ENCODE peak calls at places on chromosome 14, in nine cellular contexts. G is cardiac muscle cell, P is Peyer's patch, U is WERI-Rb-1, L is AG04450, H is uterus, I is psoas muscle, E is left ventricle myocardium inferior, M is stomach. T is an unnamed sample.

GRCh38 chr14:48333221-48333910 is 658.0 kb upstream of the MDGA2 start:
- DNase-seq in P (no peak), M (no peak), E (no peak), U (no peak), L (no peak), I (no peak), H (no peak), G (no peak), T (no peak)

GRCh38 chr14:36091096-36091495 is 85.4 kb downstream of the PTCSC3 start:
- DNase-seq in L (peak; percentile 68), M (peak; percentile 47), H (no peak), U (no peak), I (no peak), G (peak; percentile 28), P (peak; percentile 50), E (no peak), T (peak; percentile 55)

GRCh38 chr14:31283568-31284252 is 76.1 kb upstream of the HECTD1 start:
- DNase-seq in L (no peak), U (no peak), H (no peak), G (no peak), I (no peak), P (no peak), M (no peak), E (no peak), T (no peak)

GRCh38 chr14:50351016-50351415 is 38.9 kb downstream of the DMAC2L start:
- DNase-seq in L (no peak), I (no peak), G (no peak), P (no peak), U (no peak), H (no peak), E (no peak), M (no peak), T (no peak)

GRCh38 chr14:86652512-86652911 is 1122.6 kb downstream of the FLRT2 start:
- DNase-seq in E (no peak), U (no peak), L (no peak), H (no peak), G (no peak), M (no peak), I (no peak), P (no peak), T (no peak)

GRCh38 chr14:92409069-92409468 is 86.1 kb downstream of the SLC24A4 start:
- DNase-seq in L (no peak), I (peak; percentile 66), G (peak; percentile 83), M (no peak), E (peak; percentile 22), H (no peak), U (no peak), P (no peak), T (no peak)

GRCh38 chr14:84323963-84324362 is 1206.0 kb upstream of the FLRT2 start:
- DNase-seq in I (no peak), P (no peak), L (no peak), U (no peak), G (peak; percentile 75), E (no peak), M (no peak), H (no peak), T (no peak)

GRCh38 chr14:104253223-104253822 is 114.9 kb downstream of the KIF26A start:
- DNase-seq in L (no peak), U (no peak), G (no peak), M (no peak), E (no peak), H (no peak), P (peak; percentile 35), I (no peak), T (peak; percentile 7)

GRCh38 chr14:104442611-104443390 is 136.8 kb upstream of the C14orf180 start:
- DNase-seq in P (no peak), G (no peak), M (no peak), U (no peak), H (no peak), E (no peak), I (peak; percentile 40), L (no peak), T (no peak)

GRCh38 chr14:103074699-103075341 is 9.2 kb upstream of the LBHD2 start:
- DNase-seq in G (no peak), L (no peak), I (peak; percentile 87), E (peak; percentile 82), P (peak; percentile 77), H (peak; percentile 59), M (peak; percentile 74), U (no peak), T (peak; percentile 29)

DNA sequence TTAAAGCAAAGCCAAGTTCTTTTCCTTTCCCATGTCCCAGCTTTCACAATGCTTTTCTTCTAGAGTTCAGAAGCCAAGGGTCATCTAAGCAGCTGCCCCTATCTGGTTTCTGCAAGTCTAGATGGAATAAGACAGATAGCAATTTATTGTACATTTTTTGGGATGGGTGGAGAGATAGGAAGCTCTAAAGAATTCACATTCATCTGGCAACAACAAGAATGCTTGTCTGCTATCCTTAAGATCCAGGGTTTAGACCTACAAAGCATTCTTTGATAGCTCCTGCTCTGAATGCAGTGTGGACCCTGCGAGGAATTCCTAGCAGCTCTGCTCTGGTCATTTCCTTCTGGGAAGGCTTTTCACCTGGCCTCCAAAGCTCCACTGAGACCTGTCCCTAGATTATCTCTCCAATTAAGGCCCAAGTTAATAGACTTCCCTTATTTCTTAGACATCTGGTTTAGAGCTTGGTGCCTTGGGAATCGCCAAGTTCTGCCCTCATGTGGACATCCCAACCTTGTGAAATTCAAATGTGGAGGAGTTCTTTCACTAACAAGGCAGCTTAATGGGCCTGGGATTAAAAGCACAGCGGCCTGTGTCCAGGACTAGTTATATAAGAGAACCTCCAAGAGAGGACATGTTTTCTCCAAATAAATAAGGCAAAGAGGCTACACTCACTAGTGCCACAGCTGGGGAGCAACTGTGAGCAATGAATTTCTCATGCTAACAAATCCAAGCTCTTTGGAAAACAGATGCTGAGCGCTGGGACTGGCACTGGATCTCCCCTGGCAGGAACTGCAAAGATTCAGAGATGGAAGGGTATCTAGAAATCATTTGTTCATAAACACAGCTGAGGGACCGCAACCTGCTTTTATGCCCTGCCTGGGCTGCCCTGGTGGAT is 384.5 kb upstream of the DDHD1 start:
- DNase-seq in G (peak; percentile 9), H (no peak), E (no peak), M (no peak), I (no peak), P (no peak), U (no peak), L (peak; percentile 53), T (no peak)
- TF ChIP-seq CTCF in G (no peak), H (no peak), E (no peak), M (no peak), I (no peak), P (no peak), U (no peak), L (peak; percentile 25), T (no peak)

GRCh38 chr14:20190596-20190995 is at the start of gene OR11G2:
- DNase-seq in G (no peak), U (no peak), E (no peak), L (no peak), I (no peak), P (no peak), M (no peak), H (no peak), T (no peak)
- H3K9me3 ChIP-seq in G (peaks cover 2% of the 10 kb centered on the region), U (no peaks in the 10 kb centered on the region), E (no peaks in the 10 kb centered on the region), L (peaks cover 14% of the 10 kb centered on the region), I (no peaks in the 10 kb centered on the region), P (no peaks in the 10 kb centered on the region), M (no peaks in the 10 kb centered on the region), H (no peaks in the 10 kb centered on the region), T (no peaks in the 10 kb centered on the region)

GRCh38 chr14:69363055-69363454 is 35.0 kb downstream of the ERH start:
- DNase-seq in E (peak; percentile 33), I (peak; percentile 66), U (peak; percentile 54), H (no peak), P (no peak), G (peak; percentile 36), M (no peak), L (peak; percentile 11), T (peak; percentile 67)
- TF ChIP-seq CTCF in E (peak; percentile 68), I (peak; percentile 37), U (peak; percentile 81), H (peak; percentile 23), P (peak; percentile 31), G (peak; percentile 37), M (no peak), L (peak; percentile 62), T (peak; percentile 57)

GRCh38 chr14:97638864-97639263 is 841.7 kb downstream of the VRK1 start:
- DNase-seq in U (no peak), L (no peak), M (no peak), P (no peak), I (no peak), H (no peak), G (no peak), E (no peak), T (no peak)
- H3K9me3 ChIP-seq in U (no peaks in the 10 kb centered on the region), L (peaks cover 34% of the 10 kb centered on the region), M (no peaks in the 10 kb centered on the region), P (no peaks in the 10 kb centered on the region), I (no peaks in the 10 kb centered on the region), H (no peaks in the 10 kb centered on the region), G (no peaks in the 10 kb centered on the region), E (no peaks in the 10 kb centered on the region), T (no peaks in the 10 kb centered on the region)

GRCh38 chr14:105890474-105891220 is 364.3 kb downstream of the TMEM121 start:
- DNase-seq in G (no peak), P (peak; percentile 31), E (peak; percentile 4), U (peak; percentile 3), I (no peak), H (peak; percentile 4), L (no peak), M (no peak), T (peak; percentile 8)

GRCh38 chr14:105888151-105888550 is 361.8 kb downstream of the TMEM121 start:
- DNase-seq in L (no peak), U (no peak), M (no peak), G (no peak), P (peak; percentile 17), E (no peak), I (no peak), H (no peak), T (no peak)

GRCh38 chr14:105889666-105890473 is 363.5 kb downstream of the TMEM121 start:
- DNase-seq in U (no peak), H (peak; percentile 8), G (no peak), E (peak; percentile 8), I (peak; percentile 34), L (no peak), M (no peak), P (peak; percentile 42), T (peak; percentile 83)

GRCh38 chr14:105891221-105891602 is 364.8 kb downstream of the TMEM121 start:
- DNase-seq in I (peak; percentile 27), G (no peak), L (no peak), M (peak; percentile 17), P (peak; percentile 36), E (no peak), H (peak; percentile 9), U (peak; percentile 1), T (peak; percentile 8)

DNA sequence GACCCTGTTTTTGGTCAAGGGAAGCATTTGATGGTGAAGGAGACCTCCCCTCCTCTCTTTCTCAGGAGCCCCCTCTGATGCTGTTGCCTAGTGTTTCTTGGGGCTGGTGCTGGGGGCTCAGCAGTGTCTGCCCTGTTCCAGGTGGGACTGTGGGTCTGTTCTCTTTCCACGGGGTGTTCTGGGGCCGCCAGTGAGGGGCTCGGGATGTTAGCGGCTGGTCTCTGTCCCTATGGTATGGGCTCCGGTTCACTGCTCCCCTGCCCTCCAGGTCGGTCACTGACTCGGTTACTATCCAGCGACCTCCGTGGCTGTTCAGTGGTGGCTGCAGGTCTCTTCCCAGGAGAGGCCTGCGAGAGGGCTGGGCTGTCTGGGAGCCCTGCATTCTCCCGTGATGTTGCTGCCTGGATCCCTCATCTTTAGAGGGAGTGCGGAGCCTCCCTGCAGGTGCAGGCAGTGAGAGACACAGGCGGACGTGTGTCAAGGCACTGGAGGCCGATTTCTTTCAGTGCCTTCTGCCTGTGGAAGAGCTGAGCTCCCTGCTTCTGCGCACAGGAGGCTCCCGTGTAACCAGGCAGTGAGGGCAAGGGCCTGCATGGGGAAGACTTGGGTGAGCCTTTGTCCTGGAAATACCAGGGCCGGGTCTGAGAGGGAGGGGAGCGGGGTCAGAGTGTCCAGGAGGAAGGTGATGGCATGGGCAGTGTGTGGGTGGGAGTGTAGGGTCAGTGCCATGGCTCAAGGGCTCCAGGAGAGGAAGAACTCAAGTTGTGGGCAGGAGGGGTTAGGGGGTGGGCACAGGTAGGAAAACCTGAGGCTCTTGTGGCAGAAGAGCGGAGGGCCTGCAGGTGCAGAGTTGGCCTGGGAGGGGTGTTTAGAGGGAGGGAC is 362.6 kb downstream of the TMEM121 start:
- DNase-seq in E (peak; percentile 9), H (peak; percentile 5), L (no peak), U (no peak), G (no peak), P (peak; percentile 15), M (no peak), I (no peak), T (no peak)
- TF ChIP-seq CTCF in E (no peak), H (no peak), L (no peak), U (no peak), G (no peak), P (no peak), M (no peak), I (no peak), T (no peak)

T was measured in BE2C.